ENCODE peak calls at places on chromosome 22, in nine cellular contexts. M, Q, G, H, I, D, U, B and W are unnamed samples.

GRCh38 chr22:25051983-25052710 is 99.6 kb downstream of the KIAA1671 start:
- ATAC-seq in M (peak), Q (no peak), G (no peak), H (no peak), I (peak), D (no peak), U (peak), B (no peak), W (no peak)

GRCh38 chr22:29310863-29311339 is 4.5 kb downstream of the GAS2L1 start:
- ATAC-seq in M (peak), Q (peak), G (no peak), H (peak), I (peak), D (peak), U (peak), B (peak), W (peak)

GRCh38 chr22:39624501-39624821 is 53.9 kb downstream of the CACNA1I start:
- ATAC-seq in M (no peak), Q (no peak), G (no peak), H (no peak), I (no peak), D (no peak), U (no peak), B (no peak), W (no peak)

GRCh38 chr22:47550524-47551437 is 788.3 kb downstream of the TBC1D22A start:
- ATAC-seq in M (no peak), Q (no peak), G (no peak), H (no peak), I (no peak), D (no peak), U (no peak), B (no peak), W (no peak)

GRCh38 chr22:29308791-29309262 is 2.4 kb downstream of the GAS2L1 start:
- ATAC-seq in M (no peak), Q (peak), G (peak), H (peak), I (no peak), D (no peak), U (no peak), B (peak), W (no peak)

GRCh38 chr22:39290248-39290720 is 29.1 kb downstream of the RPL3 start:
- ATAC-seq in M (no peak), Q (no peak), G (no peak), H (no peak), I (no peak), D (no peak), U (no peak), B (no peak), W (no peak)

GRCh38 chr22:30247561-30247960 is 1.0 kb upstream of the LIF start:
- ATAC-seq in M (no peak), Q (no peak), G (no peak), H (no peak), I (peak), D (no peak), U (no peak), B (no peak), W (no peak)

GRCh38 chr22:37657590-37658132 is 862 bp upstream of the PDXP start:
- ATAC-seq in M (no peak), Q (no peak), G (no peak), H (no peak), I (no peak), D (no peak), U (no peak), B (no peak), W (no peak)

GRCh38 chr22:43867839-43868652 is 5.7 kb upstream of the SULT4A1 start:
- ATAC-seq in M (peak), Q (no peak), G (no peak), H (no peak), I (peak), D (peak), U (peak), B (no peak), W (peak)

GRCh38 chr22:41367039-41367679 is 14.6 kb upstream of the TEF start:
- ATAC-seq in M (peak), Q (peak), G (peak), H (peak), I (peak), D (peak), U (peak), B (peak), W (peak)

GRCh38 chr22:37912171-37912570 is 6.1 kb downstream of the MICALL1 start:
- ATAC-seq in M (no peak), Q (no peak), G (no peak), H (no peak), I (no peak), D (no peak), U (no peak), B (peak), W (no peak)

GRCh38 chr22:38655532-38656255 is 498 bp downstream of the FAM227A start:
- ATAC-seq in M (peak), Q (no peak), G (no peak), H (no peak), I (peak), D (peak), U (peak), B (no peak), W (peak)

GRCh38 chr22:36829370-36830002 is 12.7 kb upstream of the PVALB start:
- ATAC-seq in M (no peak), Q (no peak), G (no peak), H (no peak), I (no peak), D (peak), U (no peak), B (no peak), W (no peak)

GRCh38 chr22:36762687-36763260 is 13.1 kb downstream of the IFT27 start:
- ATAC-seq in M (peak), Q (no peak), G (no peak), H (no peak), I (no peak), D (peak), U (peak), B (no peak), W (peak)